ENCODE peak calls at places on chromosomes 11 and 22, in ten cellular contexts. Y is cortex of kidney; N is tibial nerve; S is stromal cell of bone marrow; M is type B pancreatic cell; Z is IMR-90; I is left cardiac atrium; J is CD4-positive, CD25-positive, alpha-beta regulatory T cell; B is HL-60; L is SJSA1. V is an unnamed sample.

GRCh38 chr22:38259370-38259769 is 13.4 kb downstream of the TMEM184B start:
- DNase-seq in Y (no peak), N (no peak), S (no peak), M (no peak), Z (no peak), I (no peak), J (no peak), B (peak; percentile 47), L (no peak), V (no peak)

GRCh38 chr11:20112291-20113146 is 47.8 kb downstream of the DBX1 start:
- DNase-seq in Y (no peak), N (no peak), S (peak; percentile 87), M (no peak), Z (peak; percentile 97), I (peak; percentile 86), J (no peak), B (no peak), L (peak; percentile 67), V (no peak)

GRCh38 chr11:65311197-65311631 is 3.5 kb upstream of the CDC42EP2 start:
- DNase-seq in Y (no peak), N (no peak), S (peak; percentile 66), M (no peak), Z (no peak), I (peak; percentile 70), J (no peak), B (no peak), L (no peak), V (no peak)

GRCh38 chr11:134554861-134555260 is 142.8 kb upstream of the B3GAT1 start:
- DNase-seq in Y (no peak), N (no peak), S (no peak), M (no peak), Z (no peak), I (no peak), J (no peak), B (no peak), L (no peak), V (no peak)

GRCh38 chr11:69912911-69913451 is 93.8 kb upstream of the FGF3 start:
- DNase-seq in Y (no peak), N (no peak), S (no peak), M (no peak), Z (peak; percentile 20), I (no peak), J (no peak), B (peak; percentile 6), L (no peak), V (no peak)

GRCh38 chr22:41994506-41994905 is 4.1 kb upstream of the WBP2NL start:
- DNase-seq in Y (no peak), N (no peak), S (no peak), M (no peak), Z (no peak), I (no peak), J (no peak), B (no peak), L (no peak), V (no peak)

GRCh38 chr11:133414503-133414902 is 117.8 kb downstream of the OPCML start:
- DNase-seq in Y (no peak), N (no peak), S (no peak), M (no peak), Z (no peak), I (no peak), J (no peak), B (no peak), L (no peak), V (no peak)

GRCh38 chr11:12494699-12495098 is 117.3 kb downstream of the PARVA start:
- DNase-seq in Y (no peak), N (no peak), S (no peak), M (no peak), Z (peak; percentile 72), I (no peak), J (no peak), B (no peak), L (no peak), V (no peak)

GRCh38 chr11:83219095-83219494 is 25.6 kb downstream of the ANKRD42 start:
- DNase-seq in Y (no peak), N (no peak), S (no peak), M (no peak), Z (no peak), I (no peak), J (no peak), B (no peak), L (no peak), V (no peak)

GRCh38 chr11:33160147-33160546 is 1.1 kb downstream of the CSTF3 start:
- DNase-seq in Y (no peak), N (no peak), S (no peak), M (no peak), Z (peak; percentile 62), I (no peak), J (no peak), B (peak; percentile 31), L (no peak), V (no peak)

GRCh38 chr11:96235725-96236124 is 107.3 kb downstream of the MAML2 start:
- DNase-seq in Y (no peak), N (no peak), S (no peak), M (no peak), Z (peak; percentile 73), I (no peak), J (no peak), B (no peak), L (no peak), V (no peak)

GRCh38 chr11:122093731-122094130 is 22.3 kb downstream of the BLID start:
- DNase-seq in Y (no peak), N (no peak), S (peak; percentile 67), M (no peak), Z (peak; percentile 83), I (no peak), J (no peak), B (no peak), L (no peak), V (no peak)

GRCh38 chr11:87967459-87967858 is 207.8 kb downstream of the RAB38 start:
- DNase-seq in Y (no peak), N (no peak), S (no peak), M (no peak), Z (no peak), I (no peak), J (no peak), B (no peak), L (no peak), V (no peak)

GRCh38 chr11:80595011-80595410 is 1154.2 kb upstream of the TENM4 start:
- DNase-seq in Y (no peak), N (no peak), S (no peak), M (no peak), Z (peak; percentile 68), I (no peak), J (no peak), B (no peak), L (no peak), V (no peak)

GRCh38 chr11:68956547-68957254 is 24.1 kb downstream of the MRGPRD start:
- DNase-seq in Y (no peak), N (no peak), S (no peak), M (no peak), Z (no peak), I (no peak), J (no peak), B (no peak), L (no peak), V (no peak)

GRCh38 chr22:37804886-37805857 is 2.6 kb upstream of the GCAT start:
- DNase-seq in Y (peak; percentile 46), N (peak; percentile 82), S (peak; percentile 67), M (peak; percentile 93), Z (peak; percentile 70), I (peak; percentile 90), J (peak; percentile 27), B (peak; percentile 52), L (peak; percentile 87), V (peak; percentile 57)

GRCh38 chr11:75280227-75280671 is 39.7 kb downstream of the TPBGL start:
- DNase-seq in Y (no peak), N (peak; percentile 62), S (peak; percentile 35), M (peak; percentile 82), Z (peak; percentile 66), I (peak; percentile 81), J (peak; percentile 51), B (peak; percentile 67), L (peak; percentile 58), V (peak; percentile 86)

V was measured in GM10248.